ENCODE peak calls at places on chromosomes 3 and 15, in ten cellular contexts. K is esophagus squamous epithelium; M is GM23248; X is CD4-positive, alpha-beta memory T cell; D is heart right ventricle; Z is transverse colon; V is H9; J is dorsolateral prefrontal cortex; G is CD8-positive, alpha-beta T cell; I is brain microvascular endothelial cell. U is an unnamed sample.
A peak's percentile ranks its signal among the peaks of the same experiment; 100 is the strongest.

GRCh38 chr3:171811059-171811912 is 1.0 kb upstream of the PLD1 start:
- DNase-seq in D (peak; percentile 53), I (peak; percentile 90), K (no peak), G (no peak), J (no peak), Z (no peak), V (no peak), M (peak; percentile 98), X (no peak), U (peak; percentile 100)

GRCh38 chr3:179526989-179527391 is 35.7 kb upstream of the ACTL6A start:
- DNase-seq in J (no peak), G (no peak), D (peak; percentile 85), K (no peak), I (peak; percentile 51), Z (peak; percentile 11), X (no peak), V (peak; percentile 74), M (peak; percentile 77), U (no peak)

GRCh38 chr3:174810256-174810655 is 48.9 kb upstream of the NAALADL2 start:
- DNase-seq in G (no peak), J (no peak), I (no peak), V (no peak), X (no peak), K (no peak), Z (no peak), M (no peak), D (no peak), U (no peak)

GRCh38 chr3:107421170-107421792 is 44.0 kb downstream of the CCDC54 start:
- DNase-seq in G (no peak), M (peak; percentile 75), I (peak; percentile 37), Z (no peak), V (no peak), K (no peak), D (no peak), J (no peak), X (peak; percentile 59), U (no peak)

GRCh38 chr3:181694805-181695660 is 16.7 kb upstream of the SOX2 start:
- DNase-seq in Z (peak; percentile 32), V (peak; percentile 70), X (no peak), M (peak; percentile 20), J (no peak), D (peak; percentile 27), K (no peak), I (no peak), G (no peak), U (no peak)

GRCh38 chr3:139718415-139718814 is 40.6 kb upstream of the NMNAT3 start:
- DNase-seq in G (no peak), X (no peak), V (peak; percentile 65), K (no peak), D (peak; percentile 45), J (peak; percentile 10), I (peak; percentile 65), M (peak; percentile 55), Z (peak; percentile 8), U (no peak)

GRCh38 chr3:10560060-10560861 is 54.9 kb upstream of the ATP2B2 start:
- DNase-seq in D (no peak), X (no peak), M (no peak), J (no peak), K (no peak), I (no peak), V (peak; percentile 10), G (no peak), Z (no peak), U (no peak)

GRCh38 chr15:69713726-69714559 is 261.3 kb downstream of the RPLP1 start:
- DNase-seq in V (no peak), X (peak; percentile 87), G (peak; percentile 62), I (no peak), J (no peak), M (no peak), D (no peak), Z (peak; percentile 42), K (no peak), U (no peak)

GRCh38 chr3:52454235-52454937 is 545 bp upstream of the TNNC1 start:
- DNase-seq in J (no peak), D (peak; percentile 48), Z (no peak), V (peak; percentile 13), G (no peak), M (no peak), K (no peak), X (no peak), I (no peak), U (no peak)

GRCh38 chr3:156530969-156531368 is 23.9 kb downstream of the SSR3 start:
- DNase-seq in J (no peak), X (no peak), D (no peak), Z (no peak), V (no peak), G (no peak), I (no peak), M (no peak), K (no peak), U (no peak)

GRCh38 chr15:91268510-91268909 is 168.5 kb downstream of the SV2B start:
- DNase-seq in X (no peak), Z (no peak), J (no peak), G (no peak), M (peak; percentile 15), K (no peak), I (no peak), D (no peak), V (peak; percentile 64), U (no peak)

GRCh38 chr15:71201471-71201870 is 86.2 kb downstream of the THSD4 start:
- DNase-seq in X (no peak), I (no peak), Z (peak; percentile 11), K (no peak), V (no peak), M (no peak), D (no peak), G (no peak), J (no peak), U (no peak)

GRCh38 chr3:137008976-137009375 is 51.2 kb downstream of the IL20RB start:
- DNase-seq in G (no peak), Z (no peak), D (no peak), X (no peak), M (no peak), J (no peak), V (no peak), K (no peak), I (no peak), U (no peak)

GRCh38 chr3:137010137-137010536 is 52.4 kb downstream of the IL20RB start:
- DNase-seq in Z (no peak), J (no peak), I (no peak), X (no peak), M (no peak), G (no peak), D (no peak), V (no peak), K (no peak), U (no peak)

GRCh38 chr3:137012097-137012501 is 54.3 kb downstream of the IL20RB start:
- DNase-seq in M (peak; percentile 88), D (no peak), J (no peak), K (no peak), V (no peak), X (no peak), G (no peak), Z (no peak), I (peak; percentile 44), U (no peak)

GRCh38 chr3:137013955-137014688 is 56.3 kb downstream of the IL20RB start:
- DNase-seq in D (peak; percentile 91), X (peak; percentile 74), Z (peak; percentile 94), J (peak; percentile 87), V (peak; percentile 89), I (peak; percentile 88), K (peak; percentile 24), M (peak; percentile 91), G (peak; percentile 85), U (no peak)
- H3K27ac ChIP-seq in D (peak overlapping the region; percentile 71), X (no peak overlapping the region), Z (peak overlapping the region; percentile 61), J (no peak overlapping the region), V (no peak overlapping the region), I (no peak overlapping the region), K (peak overlapping the region; percentile 87), M (peak overlapping the region; percentile 46), G (no peak overlapping the region), U (no peak overlapping the region)

GRCh38 chr15:98785796-98786581 is 137.7 kb downstream of the IGF1R start:
- DNase-seq in M (no peak), Z (peak; percentile 61), I (no peak), K (no peak), G (no peak), V (no peak), X (no peak), D (peak; percentile 38), J (no peak), U (no peak)
- H3K27ac ChIP-seq in M (no peak overlapping the region), Z (peak overlapping the region; percentile 54), I (no peak overlapping the region), K (no peak overlapping the region), G (no peak overlapping the region), V (no peak overlapping the region), X (no peak overlapping the region), D (peak overlapping the region; percentile 45), J (no peak overlapping the region), U (no peak overlapping the region)

GRCh38 chr3:59540241-59540640 is 490.4 kb upstream of the CFAP20DC start:
- DNase-seq in J (no peak), I (peak; percentile 46), Z (no peak), G (no peak), M (peak; percentile 44), X (no peak), K (no peak), V (no peak), D (no peak), U (no peak)

GRCh38 chr3:59542276-59542675 is 492.5 kb upstream of the CFAP20DC start:
- DNase-seq in J (no peak), M (no peak), G (no peak), Z (no peak), X (no peak), D (no peak), V (no peak), I (peak; percentile 19), K (no peak), U (no peak)

GRCh38 chr3:59540696-59541095 is 490.9 kb upstream of the CFAP20DC start:
- DNase-seq in J (no peak), X (no peak), V (no peak), M (no peak), D (no peak), K (no peak), I (no peak), G (no peak), Z (no peak), U (no peak)

GRCh38 chr3:59545369-59545768 is 495.5 kb upstream of the CFAP20DC start:
- DNase-seq in D (no peak), K (no peak), V (no peak), G (no peak), Z (no peak), J (no peak), I (no peak), X (no peak), M (no peak), U (no peak)

DNA sequence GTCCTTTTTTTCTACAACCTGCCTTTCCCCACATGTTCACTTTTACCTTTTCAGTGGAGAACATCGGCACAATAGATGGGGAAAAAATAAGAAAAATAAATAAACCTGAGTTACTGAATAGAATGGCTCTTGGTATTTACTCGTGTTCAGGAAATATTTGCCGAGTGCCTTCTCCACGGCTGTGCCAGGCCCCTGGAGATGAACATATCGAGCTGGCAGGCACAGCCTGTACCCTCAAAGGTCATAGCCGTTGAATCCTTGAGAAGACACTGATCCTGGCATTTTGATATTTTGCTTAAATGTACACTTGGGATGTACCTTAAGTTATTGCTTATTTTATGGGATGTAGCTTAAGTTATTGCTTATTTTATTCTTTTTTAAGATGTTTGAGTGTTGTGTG is 491.5 kb upstream of the CFAP20DC start:
- DNase-seq in V (no peak), K (no peak), Z (no peak), I (no peak), J (no peak), X (no peak), M (no peak), G (no peak), D (no peak), U (no peak)
- H3K27ac ChIP-seq in V (no peak overlapping the region), K (no peak overlapping the region), Z (no peak overlapping the region), I (no peak overlapping the region), J (no peak overlapping the region), X (no peak overlapping the region), M (no peak overlapping the region), G (no peak overlapping the region), D (no peak overlapping the region), U (no peak overlapping the region)

GRCh38 chr3:49353022-49353421 is 5.1 kb downstream of the GPX1 start:
- DNase-seq in K (no peak), J (no peak), V (no peak), M (peak; percentile 18), D (no peak), Z (no peak), G (no peak), I (no peak), X (no peak), U (no peak)
- H3K27ac ChIP-seq in K (peak overlapping the region; percentile 92), J (no peak overlapping the region), V (no peak overlapping the region), M (peak overlapping the region; percentile 87), D (no peak overlapping the region), Z (peak overlapping the region; percentile 47), G (no peak overlapping the region), I (no peak overlapping the region), X (no peak overlapping the region), U (peak overlapping the region; percentile 92)

U was measured in epithelial cell of prostate.